ENCODE peak calls at places on chromosome 20, in five cellular contexts. B is GM23338, A is fibroblast of lung, Y is DND-41, R is neural progenitor cell. G is an unnamed sample.

GRCh38 chr20:61120595-61121515 is 131.2 kb upstream of the CDH4 start:
- DNase-seq in B (peak; percentile 64), R (peak; percentile 81), A (peak; percentile 65), Y (peak; percentile 79), G (peak; percentile 87)

GRCh38 chr20:8808180-8808535 is 260.7 kb upstream of the PLCB4 start:
- DNase-seq in B (no peak), Y (no peak), A (no peak), R (no peak), G (no peak)

GRCh38 chr20:45993197-45993951 is 15.3 kb upstream of the MMP9 start:
- DNase-seq in R (no peak), Y (no peak), A (peak; percentile 29), B (peak; percentile 28), G (peak; percentile 48)

GRCh38 chr20:59735486-59735885 is 131.1 kb downstream of the PHACTR3 start:
- DNase-seq in Y (no peak), B (no peak), R (no peak), A (no peak), G (no peak)

GRCh38 chr20:63943007-63943807 is 13.0 kb downstream of the UCKL1 start:
- DNase-seq in A (no peak), Y (no peak), B (no peak), R (no peak), G (no peak)

GRCh38 chr20:12699374-12700228 is 309.2 kb upstream of the SPTLC3 start:
- DNase-seq in B (no peak), A (no peak), R (no peak), Y (no peak), G (no peak)

GRCh38 chr20:57440678-57441509 is 49.7 kb downstream of the RBM38 start:
- DNase-seq in R (peak; percentile 65), Y (no peak), A (peak; percentile 46), B (peak; percentile 42), G (no peak)

GRCh38 chr20:59120491-59120890 is 43.1 kb upstream of the ZNF831 start:
- DNase-seq in Y (no peak), R (no peak), A (no peak), B (no peak), G (no peak)

GRCh38 chr20:3202965-3203314 is 1.5 kb downstream of the DDRGK1 start:
- DNase-seq in B (no peak), Y (no peak), A (no peak), R (no peak), G (no peak)

DNA sequence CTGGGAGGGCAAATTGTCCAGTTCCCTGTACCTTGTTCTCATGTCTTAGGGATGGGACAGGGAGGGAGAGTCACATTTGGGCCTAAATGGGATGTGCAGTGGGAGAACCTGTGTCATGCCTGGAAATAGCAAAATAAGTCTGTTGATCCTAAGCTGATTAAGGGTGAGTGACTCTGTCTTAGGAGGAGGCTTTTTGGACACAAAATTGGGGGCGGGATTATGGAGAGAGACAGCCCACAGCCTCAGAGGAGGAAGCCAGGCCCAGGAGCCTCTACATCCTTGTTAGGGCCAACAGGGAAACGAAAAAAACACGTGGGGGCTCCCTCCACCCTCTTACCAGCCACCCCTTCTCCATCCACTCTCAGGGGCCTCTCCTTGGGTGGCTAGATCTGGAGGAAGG is 2.2 kb downstream of the KCNB1 start:
- DNase-seq in R (peak; percentile 28), Y (no peak), A (no peak), B (no peak), G (no peak)
- H3K4me1 ChIP-seq in R (peaks cover 17% of the 10 kb centered on the region), Y (no peaks in the 10 kb centered on the region), A (no peaks in the 10 kb centered on the region), B (no peaks in the 10 kb centered on the region), G (no peaks in the 10 kb centered on the region)

GRCh38 chr20:38748863-38749153 is 548 bp downstream of the ACTR5 start:
- DNase-seq in R (no peak), A (no peak), Y (peak; percentile 39), B (no peak), G (no peak)

GRCh38 chr20:38751360-38751976 is 3.2 kb downstream of the ACTR5 start:
- DNase-seq in R (peak; percentile 39), A (peak; percentile 22), Y (peak; percentile 30), B (peak; percentile 56), G (peak; percentile 41)

GRCh38 chr20:38745757-38746156 is 2.5 kb upstream of the ACTR5 start:
- DNase-seq in B (no peak), Y (no peak), A (no peak), R (no peak), G (no peak)

GRCh38 chr20:38748097-38748862 is at the start of gene ACTR5:
- DNase-seq in Y (peak; percentile 97), A (peak; percentile 83), R (peak; percentile 97), B (peak; percentile 94), G (peak; percentile 91)

GRCh38 chr20:38747495-38748096 is 664 bp upstream of the ACTR5 start:
- DNase-seq in R (no peak), Y (no peak), A (no peak), B (no peak), G (no peak)
- H3K27ac ChIP-seq in R (no peak overlapping the region), Y (peak overlapping the region; percentile 68), A (no peak overlapping the region), B (no peak overlapping the region), G (peak overlapping the region; percentile 75)

GRCh38 chr20:44183282-44183681 is 3.7 kb downstream of the JPH2 start:
- DNase-seq in B (no peak), R (peak; percentile 17), Y (no peak), A (no peak), G (no peak)
- TF ChIP-seq EZH2 in B (no peak), R (no peak), Y (no peak), A (no peak), G (no peak)

GRCh38 chr20:31691646-31692275 is 30.9 kb downstream of the BCL2L1 start:
- DNase-seq in R (no peak), A (peak; percentile 84), Y (no peak), B (peak; percentile 62), G (peak; percentile 80)
- H3K4me1 ChIP-seq in R (peaks cover 17% of the 10 kb centered on the region), A (peaks cover 12% of the 10 kb centered on the region), Y (peaks cover 94% of the 10 kb centered on the region), B (peaks cover 32% of the 10 kb centered on the region), G (peaks cover 47% of the 10 kb centered on the region)

GRCh38 chr20:10920396-10920795 is 246.6 kb upstream of the JAG1 start:
- DNase-seq in R (no peak), Y (no peak), A (no peak), B (no peak), G (no peak)
- H3K27ac ChIP-seq in R (no peak overlapping the region), Y (no peak overlapping the region), A (no peak overlapping the region), B (no peak overlapping the region), G (no peak overlapping the region)

GRCh38 chr20:62822788-62823651 is 6.2 kb downstream of the COL9A3 start:
- DNase-seq in A (no peak), B (peak; percentile 74), Y (peak; percentile 76), R (peak; percentile 68), G (peak; percentile 87)

GRCh38 chr20:62823688-62824475 is 7.0 kb downstream of the COL9A3 start:
- DNase-seq in R (peak; percentile 72), A (no peak), B (peak; percentile 70), Y (no peak), G (no peak)

GRCh38 chr20:62825994-62826645 is 9.3 kb downstream of the COL9A3 start:
- DNase-seq in A (no peak), R (no peak), Y (no peak), B (no peak), G (no peak)

GRCh38 chr20:62825288-62825993 is 8.6 kb downstream of the COL9A3 start:
- DNase-seq in B (no peak), Y (no peak), R (no peak), A (no peak), G (no peak)

GRCh38 chr20:62824476-62825287 is 7.8 kb downstream of the COL9A3 start:
- DNase-seq in A (peak; percentile 52), B (peak; percentile 76), R (peak; percentile 85), Y (peak; percentile 81), G (peak; percentile 73)
- TF ChIP-seq EZH2 in A (no peak), B (no peak), R (no peak), Y (no peak), G (no peak)

GRCh38 chr20:35731469-35731788 is 10.6 kb downstream of the RBM39 start:
- DNase-seq in R (no peak), Y (no peak), B (no peak), A (no peak), G (no peak)
- H3K4me1 ChIP-seq in R (no peaks in the 10 kb centered on the region), Y (peaks cover 51% of the 10 kb centered on the region), B (no peaks in the 10 kb centered on the region), A (peaks cover 3% of the 10 kb centered on the region), G (peaks cover 19% of the 10 kb centered on the region)

DNA sequence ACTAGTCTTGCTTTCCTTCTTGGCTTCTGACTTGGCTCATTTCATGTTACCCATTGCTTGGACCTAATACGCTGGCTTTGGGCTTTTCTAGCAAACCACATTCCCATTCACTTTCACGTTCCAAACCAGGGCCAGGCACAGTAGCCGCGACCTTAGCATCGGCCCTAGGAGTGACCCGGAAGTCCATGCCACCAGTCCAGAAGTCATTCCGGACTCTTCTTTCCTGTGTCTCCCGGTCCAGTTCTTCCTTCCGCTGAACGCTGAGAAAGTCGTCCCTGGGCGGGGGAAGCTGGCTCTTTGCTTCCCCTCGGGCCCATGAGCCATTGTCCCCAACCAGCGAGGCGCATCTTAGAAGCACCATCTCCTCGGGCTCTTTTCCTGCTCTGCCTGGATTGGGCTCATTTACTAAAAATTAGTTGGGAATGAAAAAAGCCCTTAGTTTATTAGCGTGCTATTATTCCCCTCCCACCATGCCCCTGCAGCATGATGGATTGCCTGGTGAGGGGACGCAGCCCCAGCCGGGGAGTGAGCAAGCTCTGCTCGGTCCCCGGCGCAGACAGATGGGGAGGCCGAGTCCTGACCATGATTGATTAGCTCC is 115.3 kb upstream of the TOP1 start:
- DNase-seq in Y (no peak), A (no peak), R (no peak), B (no peak), G (no peak)
- H3K27ac ChIP-seq in Y (no peak overlapping the region), A (no peak overlapping the region), R (no peak overlapping the region), B (no peak overlapping the region), G (no peak overlapping the region)

DNA sequence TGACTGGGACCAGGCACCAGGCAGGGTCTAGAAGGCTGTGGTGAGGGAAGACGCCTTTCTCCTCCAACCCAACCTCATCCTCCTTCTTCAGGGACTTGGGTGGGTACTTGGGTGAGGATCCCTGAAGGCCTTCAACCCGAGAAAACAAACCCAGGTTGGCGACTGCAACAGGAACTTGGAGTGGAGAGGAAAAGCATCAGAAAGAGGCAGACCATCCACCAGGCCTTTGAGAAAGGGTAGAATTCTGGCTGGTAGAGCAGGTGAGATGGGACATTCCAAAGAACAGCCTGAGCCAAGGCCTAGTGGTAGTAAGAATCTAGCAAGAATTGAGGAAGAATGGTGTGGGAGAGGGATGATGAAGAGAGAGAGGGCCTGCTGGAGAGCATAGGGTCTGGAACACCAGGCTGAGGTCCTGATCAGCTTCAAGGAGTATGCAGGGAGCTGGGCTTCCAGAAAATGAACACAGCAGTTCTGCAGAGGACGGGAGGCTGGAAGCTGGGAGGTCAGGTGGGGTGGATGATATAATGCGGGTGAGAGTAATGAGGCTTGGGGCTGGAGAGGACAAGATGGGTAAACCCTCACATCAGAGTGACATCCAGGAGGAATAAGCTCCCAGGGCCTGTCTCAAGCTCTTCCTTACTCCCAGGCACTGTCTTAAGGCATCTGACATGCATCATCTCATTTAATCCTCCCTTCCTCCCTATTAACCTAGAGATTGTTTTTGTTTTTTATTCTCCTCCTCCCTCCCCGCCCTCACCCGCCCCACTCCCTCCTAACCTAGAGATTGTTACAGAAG is 45.2 kb upstream of the TTPAL start:
- DNase-seq in Y (no peak), A (no peak), R (no peak), B (no peak), G (no peak)
- TF ChIP-seq EZH2 in Y (no peak), A (no peak), R (no peak), B (no peak), G (no peak)